ENCODE peak calls at places on chromosomes 12 and 14, in eight cellular contexts. One of them, this sample, is unnamed.

GRCh38 chr14:68910540-68910939 is 68.6 kb downstream of the ACTN1 start:
- DNase-seq in CD4-positive, alpha-beta T cell: no peak
- DNase-seq in caudate nucleus: no peak
- DNase-seq in suprapubic skin: no peak
- DNase-seq in G401: no peak
- DNase-seq in naive thymus-derived CD8-positive, alpha-beta T cell: no peak
- DNase-seq in non-pigmented ciliary epithelial cell: no peak
- DNase-seq in activated T-helper 1 cell treated with anti-CD3 and anti-CD28 coated beads, Interleukin-2, amount 50 U/mL, for 16 hours: no peak
- DNase-seq in this sample: no peak

GRCh38 chr14:33568935-33569579 is 381.8 kb downstream of the EGLN3 start:
- DNase-seq in caudate nucleus: no peak
- DNase-seq in G401: no peak
- DNase-seq in suprapubic skin: no peak
- DNase-seq in non-pigmented ciliary epithelial cell: no peak
- DNase-seq in activated T-helper 1 cell treated with anti-CD3 and anti-CD28 coated beads, Interleukin-2, amount 50 U/mL, for 16 hours: no peak
- DNase-seq in CD4-positive, alpha-beta T cell: no peak
- DNase-seq in naive thymus-derived CD8-positive, alpha-beta T cell: no peak
- DNase-seq in this sample: no peak

GRCh38 chr12:97944576-97944975 is 482.0 kb downstream of the RMST start:
- DNase-seq in CD4-positive, alpha-beta T cell: no peak
- DNase-seq in suprapubic skin: no peak
- DNase-seq in caudate nucleus: no peak
- DNase-seq in non-pigmented ciliary epithelial cell: no peak
- DNase-seq in G401: no peak
- DNase-seq in naive thymus-derived CD8-positive, alpha-beta T cell: no peak
- DNase-seq in activated T-helper 1 cell treated with anti-CD3 and anti-CD28 coated beads, Interleukin-2, amount 50 U/mL, for 16 hours: no peak
- DNase-seq in this sample: no peak

GRCh38 chr12:31234955-31235867 is 90.7 kb downstream of the SINHCAF start:
- DNase-seq in activated T-helper 1 cell treated with anti-CD3 and anti-CD28 coated beads, Interleukin-2, amount 50 U/mL, for 16 hours: no peak
- DNase-seq in naive thymus-derived CD8-positive, alpha-beta T cell: no peak
- DNase-seq in caudate nucleus: no peak
- DNase-seq in non-pigmented ciliary epithelial cell: no peak
- DNase-seq in CD4-positive, alpha-beta T cell: no peak
- DNase-seq in suprapubic skin: no peak
- DNase-seq in G401: peak; percentile 30
- DNase-seq in this sample: peak; percentile 48

GRCh38 chr14:97166497-97166896 is 369.3 kb downstream of the VRK1 start:
- DNase-seq in non-pigmented ciliary epithelial cell: no peak
- DNase-seq in naive thymus-derived CD8-positive, alpha-beta T cell: no peak
- DNase-seq in G401: no peak
- DNase-seq in CD4-positive, alpha-beta T cell: no peak
- DNase-seq in activated T-helper 1 cell treated with anti-CD3 and anti-CD28 coated beads, Interleukin-2, amount 50 U/mL, for 16 hours: no peak
- DNase-seq in suprapubic skin: no peak
- DNase-seq in caudate nucleus: no peak
- DNase-seq in this sample: no peak

GRCh38 chr12:78562358-78563205 is 302.0 kb upstream of the SYT1 start:
- DNase-seq in naive thymus-derived CD8-positive, alpha-beta T cell: no peak
- DNase-seq in CD4-positive, alpha-beta T cell: no peak
- DNase-seq in activated T-helper 1 cell treated with anti-CD3 and anti-CD28 coated beads, Interleukin-2, amount 50 U/mL, for 16 hours: no peak
- DNase-seq in suprapubic skin: no peak
- DNase-seq in G401: peak; percentile 83
- DNase-seq in caudate nucleus: no peak
- DNase-seq in non-pigmented ciliary epithelial cell: no peak
- DNase-seq in this sample: no peak

GRCh38 chr14:80059041-80059440 is 152.3 kb downstream of the DIO2 start:
- DNase-seq in activated T-helper 1 cell treated with anti-CD3 and anti-CD28 coated beads, Interleukin-2, amount 50 U/mL, for 16 hours: no peak
- DNase-seq in naive thymus-derived CD8-positive, alpha-beta T cell: no peak
- DNase-seq in caudate nucleus: no peak
- DNase-seq in suprapubic skin: no peak
- DNase-seq in CD4-positive, alpha-beta T cell: no peak
- DNase-seq in G401: no peak
- DNase-seq in non-pigmented ciliary epithelial cell: no peak
- DNase-seq in this sample: no peak

GRCh38 chr14:95388699-95389098 is 69.0 kb upstream of the CLMN start:
- DNase-seq in activated T-helper 1 cell treated with anti-CD3 and anti-CD28 coated beads, Interleukin-2, amount 50 U/mL, for 16 hours: no peak
- DNase-seq in G401: no peak
- DNase-seq in CD4-positive, alpha-beta T cell: no peak
- DNase-seq in suprapubic skin: no peak
- DNase-seq in naive thymus-derived CD8-positive, alpha-beta T cell: no peak
- DNase-seq in caudate nucleus: no peak
- DNase-seq in non-pigmented ciliary epithelial cell: no peak
- DNase-seq in this sample: no peak

GRCh38 chr12:103169-103981 is 36.8 kb downstream of the IQSEC3 start:
- DNase-seq in suprapubic skin: no peak
- DNase-seq in CD4-positive, alpha-beta T cell: no peak
- DNase-seq in caudate nucleus: no peak
- DNase-seq in G401: no peak
- DNase-seq in activated T-helper 1 cell treated with anti-CD3 and anti-CD28 coated beads, Interleukin-2, amount 50 U/mL, for 16 hours: no peak
- DNase-seq in non-pigmented ciliary epithelial cell: no peak
- DNase-seq in naive thymus-derived CD8-positive, alpha-beta T cell: no peak
- DNase-seq in this sample: no peak

GRCh38 chr12:114657597-114657920 is 26.4 kb downstream of the TBX3 start:
- DNase-seq in suprapubic skin: no peak
- DNase-seq in G401: no peak
- DNase-seq in non-pigmented ciliary epithelial cell: no peak
- DNase-seq in activated T-helper 1 cell treated with anti-CD3 and anti-CD28 coated beads, Interleukin-2, amount 50 U/mL, for 16 hours: no peak
- DNase-seq in naive thymus-derived CD8-positive, alpha-beta T cell: no peak
- DNase-seq in CD4-positive, alpha-beta T cell: no peak
- DNase-seq in caudate nucleus: no peak
- DNase-seq in this sample: no peak

GRCh38 chr14:88995437-88996198 is 171.2 kb downstream of the TTC8 start:
- DNase-seq in naive thymus-derived CD8-positive, alpha-beta T cell: no peak
- DNase-seq in CD4-positive, alpha-beta T cell: no peak
- DNase-seq in suprapubic skin: no peak
- DNase-seq in G401: no peak
- DNase-seq in caudate nucleus: no peak
- DNase-seq in non-pigmented ciliary epithelial cell: no peak
- DNase-seq in activated T-helper 1 cell treated with anti-CD3 and anti-CD28 coated beads, Interleukin-2, amount 50 U/mL, for 16 hours: no peak
- DNase-seq in this sample: no peak

GRCh38 chr14:76015668-76016067 is 30.1 kb downstream of the IFT43 start:
- DNase-seq in activated T-helper 1 cell treated with anti-CD3 and anti-CD28 coated beads, Interleukin-2, amount 50 U/mL, for 16 hours: no peak
- DNase-seq in non-pigmented ciliary epithelial cell: no peak
- DNase-seq in CD4-positive, alpha-beta T cell: no peak
- DNase-seq in suprapubic skin: no peak
- DNase-seq in caudate nucleus: no peak
- DNase-seq in G401: no peak
- DNase-seq in naive thymus-derived CD8-positive, alpha-beta T cell: no peak
- DNase-seq in this sample: no peak

GRCh38 chr14:65991124-65991523 is 495.0 kb upstream of the CCDC196 start:
- DNase-seq in caudate nucleus: no peak
- DNase-seq in activated T-helper 1 cell treated with anti-CD3 and anti-CD28 coated beads, Interleukin-2, amount 50 U/mL, for 16 hours: no peak
- DNase-seq in naive thymus-derived CD8-positive, alpha-beta T cell: no peak
- DNase-seq in CD4-positive, alpha-beta T cell: no peak
- DNase-seq in suprapubic skin: no peak
- DNase-seq in non-pigmented ciliary epithelial cell: no peak
- DNase-seq in G401: no peak
- DNase-seq in this sample: no peak

GRCh38 chr12:130992448-130992847 is 38.7 kb downstream of the ADGRD1 start:
- DNase-seq in activated T-helper 1 cell treated with anti-CD3 and anti-CD28 coated beads, Interleukin-2, amount 50 U/mL, for 16 hours: no peak
- DNase-seq in CD4-positive, alpha-beta T cell: no peak
- DNase-seq in naive thymus-derived CD8-positive, alpha-beta T cell: no peak
- DNase-seq in caudate nucleus: no peak
- DNase-seq in suprapubic skin: no peak
- DNase-seq in non-pigmented ciliary epithelial cell: no peak
- DNase-seq in G401: no peak
- DNase-seq in this sample: no peak

GRCh38 chr12:129532082-129532481 is 371.7 kb downstream of the TMEM132D start:
- DNase-seq in naive thymus-derived CD8-positive, alpha-beta T cell: no peak
- DNase-seq in activated T-helper 1 cell treated with anti-CD3 and anti-CD28 coated beads, Interleukin-2, amount 50 U/mL, for 16 hours: no peak
- DNase-seq in CD4-positive, alpha-beta T cell: no peak
- DNase-seq in non-pigmented ciliary epithelial cell: no peak
- DNase-seq in caudate nucleus: no peak
- DNase-seq in suprapubic skin: no peak
- DNase-seq in G401: no peak
- DNase-seq in this sample: no peak

GRCh38 chr12:72790273-72790672 is 518.1 kb downstream of the TRHDE start:
- DNase-seq in non-pigmented ciliary epithelial cell: no peak
- DNase-seq in G401: no peak
- DNase-seq in activated T-helper 1 cell treated with anti-CD3 and anti-CD28 coated beads, Interleukin-2, amount 50 U/mL, for 16 hours: no peak
- DNase-seq in naive thymus-derived CD8-positive, alpha-beta T cell: no peak
- DNase-seq in suprapubic skin: no peak
- DNase-seq in CD4-positive, alpha-beta T cell: no peak
- DNase-seq in caudate nucleus: no peak
- DNase-seq in this sample: no peak

GRCh38 chr12:109718390-109718789 is 4.8 kb downstream of the FAM222A start:
- DNase-seq in CD4-positive, alpha-beta T cell: no peak
- DNase-seq in G401: peak; percentile 25
- DNase-seq in activated T-helper 1 cell treated with anti-CD3 and anti-CD28 coated beads, Interleukin-2, amount 50 U/mL, for 16 hours: no peak
- DNase-seq in naive thymus-derived CD8-positive, alpha-beta T cell: no peak
- DNase-seq in caudate nucleus: no peak
- DNase-seq in non-pigmented ciliary epithelial cell: no peak
- DNase-seq in suprapubic skin: no peak
- DNase-seq in this sample: peak; percentile 51

GRCh38 chr12:64577046-64577445 is 33.2 kb upstream of the RASSF3 start:
- DNase-seq in CD4-positive, alpha-beta T cell: no peak
- DNase-seq in suprapubic skin: no peak
- DNase-seq in non-pigmented ciliary epithelial cell: no peak
- DNase-seq in caudate nucleus: no peak
- DNase-seq in naive thymus-derived CD8-positive, alpha-beta T cell: no peak
- DNase-seq in G401: no peak
- DNase-seq in activated T-helper 1 cell treated with anti-CD3 and anti-CD28 coated beads, Interleukin-2, amount 50 U/mL, for 16 hours: no peak
- DNase-seq in this sample: no peak

GRCh38 chr14:91649930-91650329 is 82.0 kb downstream of the CATSPERB start:
- DNase-seq in naive thymus-derived CD8-positive, alpha-beta T cell: peak; percentile 25
- DNase-seq in G401: no peak
- DNase-seq in non-pigmented ciliary epithelial cell: peak; percentile 14
- DNase-seq in suprapubic skin: no peak
- DNase-seq in CD4-positive, alpha-beta T cell: no peak
- DNase-seq in activated T-helper 1 cell treated with anti-CD3 and anti-CD28 coated beads, Interleukin-2, amount 50 U/mL, for 16 hours: no peak
- DNase-seq in caudate nucleus: no peak
- DNase-seq in this sample: no peak

GRCh38 chr14:91996951-91997371 is 42.9 kb downstream of the TRIP11 start:
- DNase-seq in CD4-positive, alpha-beta T cell: no peak
- DNase-seq in caudate nucleus: no peak
- DNase-seq in non-pigmented ciliary epithelial cell: no peak
- DNase-seq in naive thymus-derived CD8-positive, alpha-beta T cell: peak; percentile 50
- DNase-seq in suprapubic skin: no peak
- DNase-seq in G401: peak; percentile 30
- DNase-seq in activated T-helper 1 cell treated with anti-CD3 and anti-CD28 coated beads, Interleukin-2, amount 50 U/mL, for 16 hours: no peak
- DNase-seq in this sample: no peak

GRCh38 chr14:92121207-92121669 is 268 bp downstream of the NDUFB1 start:
- DNase-seq in naive thymus-derived CD8-positive, alpha-beta T cell: peak; percentile 33
- DNase-seq in activated T-helper 1 cell treated with anti-CD3 and anti-CD28 coated beads, Interleukin-2, amount 50 U/mL, for 16 hours: no peak
- DNase-seq in G401: peak; percentile 65
- DNase-seq in caudate nucleus: no peak
- DNase-seq in CD4-positive, alpha-beta T cell: peak; percentile 6
- DNase-seq in non-pigmented ciliary epithelial cell: no peak
- DNase-seq in suprapubic skin: no peak
- DNase-seq in this sample: no peak

GRCh38 chr12:106226884-106227640 is 20.8 kb downstream of the CKAP4 start:
- DNase-seq in naive thymus-derived CD8-positive, alpha-beta T cell: peak; percentile 55
- DNase-seq in non-pigmented ciliary epithelial cell: no peak
- DNase-seq in G401: peak; percentile 66
- DNase-seq in suprapubic skin: no peak
- DNase-seq in activated T-helper 1 cell treated with anti-CD3 and anti-CD28 coated beads, Interleukin-2, amount 50 U/mL, for 16 hours: no peak
- DNase-seq in CD4-positive, alpha-beta T cell: no peak
- DNase-seq in caudate nucleus: no peak
- DNase-seq in this sample: no peak

GRCh38 chr14:64708148-64709004 is 4.2 kb downstream of the PLEKHG3 start:
- DNase-seq in non-pigmented ciliary epithelial cell: no peak
- DNase-seq in suprapubic skin: peak; percentile 62
- DNase-seq in G401: no peak
- DNase-seq in CD4-positive, alpha-beta T cell: no peak
- DNase-seq in caudate nucleus: no peak
- DNase-seq in naive thymus-derived CD8-positive, alpha-beta T cell: no peak
- DNase-seq in activated T-helper 1 cell treated with anti-CD3 and anti-CD28 coated beads, Interleukin-2, amount 50 U/mL, for 16 hours: no peak
- DNase-seq in this sample: no peak

GRCh38 chr14:73461478-73462077 is 3.2 kb upstream of the NUMB start:
- DNase-seq in CD4-positive, alpha-beta T cell: no peak
- DNase-seq in caudate nucleus: no peak
- DNase-seq in suprapubic skin: no peak
- DNase-seq in activated T-helper 1 cell treated with anti-CD3 and anti-CD28 coated beads, Interleukin-2, amount 50 U/mL, for 16 hours: no peak
- DNase-seq in naive thymus-derived CD8-positive, alpha-beta T cell: no peak
- DNase-seq in non-pigmented ciliary epithelial cell: no peak
- DNase-seq in G401: peak; percentile 69
- DNase-seq in this sample: no peak

GRCh38 chr12:64221656-64222010 is 463 bp downstream of the KICS2 start:
- DNase-seq in naive thymus-derived CD8-positive, alpha-beta T cell: no peak
- DNase-seq in caudate nucleus: peak; percentile 76
- DNase-seq in non-pigmented ciliary epithelial cell: peak; percentile 28
- DNase-seq in G401: peak; percentile 88
- DNase-seq in suprapubic skin: peak; percentile 93
- DNase-seq in activated T-helper 1 cell treated with anti-CD3 and anti-CD28 coated beads, Interleukin-2, amount 50 U/mL, for 16 hours: peak; percentile 41
- DNase-seq in CD4-positive, alpha-beta T cell: no peak
- DNase-seq in this sample: peak; percentile 78

GRCh38 chr14:29265852-29266251 is 499.3 kb downstream of the FOXG1 start:
- DNase-seq in caudate nucleus: no peak
- DNase-seq in CD4-positive, alpha-beta T cell: no peak
- DNase-seq in non-pigmented ciliary epithelial cell: no peak
- DNase-seq in naive thymus-derived CD8-positive, alpha-beta T cell: no peak
- DNase-seq in suprapubic skin: no peak
- DNase-seq in G401: no peak
- DNase-seq in activated T-helper 1 cell treated with anti-CD3 and anti-CD28 coated beads, Interleukin-2, amount 50 U/mL, for 16 hours: no peak
- DNase-seq in this sample: no peak

This sample was measured in nucleus accumbens.